ENCODE peak calls at places on chromosomes 13 and 19, in eight cellular contexts. Z is HS-5; R is stimulated activated CD4-positive, alpha-beta T cell treated with anti-CD3 and anti-CD28 coated beads, Interleukin-15, amount 100 ng/mL, for 48 hours; V is T-helper 9 cell; J is astrocyte; K is T-cell; M is HT1080; W is activated CD8-positive, alpha-beta T cell treated with anti-CD3 and anti-CD28 coated beads, Interleukin-2, amount 10 ng/mL, durations not matched to agents 7 days and 5 days. D is an unnamed sample.

GRCh38 chr19:10891360-10892108 is 20.2 kb downstream of the CARM1 start:
- DNase-seq in Z (no peak), R (no peak), V (no peak), J (no peak), K (no peak), M (no peak), W (no peak), D (no peak)

GRCh38 chr13:106818971-106819370 is 251.0 kb upstream of the ARGLU1 start:
- DNase-seq in Z (no peak), R (no peak), V (no peak), J (no peak), K (no peak), M (no peak), W (no peak), D (no peak)

GRCh38 chr13:72163671-72164070 is 296.7 kb upstream of the DACH1 start:
- DNase-seq in Z (no peak), R (no peak), V (no peak), J (peak; percentile 31), K (no peak), M (peak; percentile 34), W (no peak), D (peak; percentile 45)

GRCh38 chr13:51832471-51833152 is 12.4 kb downstream of the TMEM272 start:
- DNase-seq in Z (no peak), R (no peak), V (peak; percentile 40), J (no peak), K (peak; percentile 60), M (peak; percentile 23), W (peak; percentile 69), D (peak; percentile 30)

GRCh38 chr13:103002279-103002678 is 63.9 kb downstream of the SLC10A2 start:
- DNase-seq in Z (no peak), R (no peak), V (no peak), J (no peak), K (no peak), M (no peak), W (no peak), D (no peak)

GRCh38 chr13:109654341-109655205 is 131.8 kb downstream of the IRS2 start:
- DNase-seq in Z (no peak), R (no peak), V (no peak), J (no peak), K (no peak), M (no peak), W (no peak), D (no peak)

GRCh38 chr13:50200988-50201387 is 185.7 kb downstream of the KCNRG start:
- DNase-seq in Z (no peak), R (no peak), V (no peak), J (peak; percentile 49), K (no peak), M (no peak), W (no peak), D (no peak)

GRCh38 chr19:16496613-16496983 is 404 bp downstream of the C19orf44 start:
- DNase-seq in Z (peak; percentile 10), R (no peak), V (no peak), J (peak; percentile 56), K (no peak), M (peak; percentile 46), W (no peak), D (peak; percentile 73)

GRCh38 chr19:29878973-29879654 is 62.9 kb upstream of the URI1 start:
- DNase-seq in Z (peak; percentile 32), R (no peak), V (no peak), J (peak; percentile 14), K (no peak), M (peak; percentile 88), W (no peak), D (peak; percentile 76)

GRCh38 chr13:40994581-40995230 is 24.4 kb downstream of the ELF1 start:
- DNase-seq in Z (no peak), R (no peak), V (no peak), J (no peak), K (no peak), M (no peak), W (no peak), D (no peak)

GRCh38 chr19:48442116-48443035 is 3.4 kb upstream of the GRWD1 start:
- DNase-seq in Z (no peak), R (no peak), V (no peak), J (no peak), K (no peak), M (no peak), W (no peak), D (no peak)

GRCh38 chr13:110944968-110945952 is 30.4 kb upstream of the ANKRD10 start:
- DNase-seq in Z (no peak), R (no peak), V (no peak), J (no peak), K (no peak), M (no peak), W (no peak), D (no peak)

GRCh38 chr19:34409189-34410164 is 5.3 kb downstream of the PDCD2L start:
- DNase-seq in Z (no peak), R (no peak), V (no peak), J (no peak), K (no peak), M (no peak), W (no peak), D (no peak)

GRCh38 chr19:48424694-48425219 is 21.0 kb upstream of the GRWD1 start:
- DNase-seq in Z (no peak), R (no peak), V (no peak), J (peak; percentile 73), K (no peak), M (peak; percentile 93), W (no peak), D (peak; percentile 76)

GRCh38 chr13:97141564-97142005 is 80.5 kb upstream of the MBNL2 start:
- DNase-seq in Z (peak; percentile 31), R (peak; percentile 4), V (no peak), J (peak; percentile 85), K (no peak), M (peak; percentile 94), W (no peak), D (peak; percentile 92)

GRCh38 chr19:52453324-52454094 is at the start of gene ZNF578:
- DNase-seq in Z (no peak), R (peak; percentile 69), V (peak; percentile 29), J (peak; percentile 84), K (peak; percentile 64), M (peak; percentile 65), W (peak; percentile 87), D (peak; percentile 82)

GRCh38 chr13:52158629-52159158 is 703 bp downstream of the NEK3 start:
- DNase-seq in Z (no peak), R (no peak), V (no peak), J (peak; percentile 42), K (no peak), M (no peak), W (no peak), D (peak; percentile 57)

GRCh38 chr19:54162241-54162805 is 2.8 kb upstream of the LENG1 start:
- DNase-seq in Z (no peak), R (peak; percentile 79), V (peak; percentile 71), J (peak; percentile 16), K (peak; percentile 74), M (no peak), W (peak; percentile 86), D (peak; percentile 59)

GRCh38 chr19:58021541-58022282 is 12.1 kb upstream of the ZSCAN1 start:
- DNase-seq in Z (no peak), R (peak; percentile 26), V (no peak), J (peak; percentile 18), K (peak; percentile 54), M (peak; percentile 20), W (peak; percentile 60), D (peak; percentile 71)

GRCh38 chr13:23805015-23805583 is 84.1 kb downstream of the MIPEP start:
- DNase-seq in Z (no peak), R (no peak), V (no peak), J (no peak), K (no peak), M (no peak), W (no peak), D (no peak)

GRCh38 chr13:29754486-29754806 is 96.0 kb downstream of the UBL3 start:
- DNase-seq in Z (no peak), R (no peak), V (no peak), J (peak; percentile 60), K (no peak), M (peak; percentile 42), W (no peak), D (peak; percentile 39)

GRCh38 chr19:44712864-44713515 is 14.0 kb downstream of the CEACAM16 start:
- DNase-seq in Z (no peak), R (no peak), V (no peak), J (no peak), K (no peak), M (no peak), W (no peak), D (peak; percentile 26)

GRCh38 chr13:110485604-110486003 is 75.9 kb downstream of the RAB20 start:
- DNase-seq in Z (no peak), R (no peak), V (no peak), J (peak; percentile 57), K (no peak), M (no peak), W (no peak), D (no peak)

GRCh38 chr19:13964776-13965175 is 12.5 kb downstream of the DCAF15 start:
- DNase-seq in Z (no peak), R (no peak), V (no peak), J (peak; percentile 25), K (no peak), M (peak; percentile 54), W (no peak), D (peak; percentile 70)

GRCh38 chr19:39918183-39918651 is 16.2 kb downstream of the FCGBP start:
- DNase-seq in Z (no peak), R (no peak), V (no peak), J (no peak), K (no peak), M (no peak), W (no peak), D (no peak)

GRCh38 chr13:35724480-35724879 is 248.0 kb upstream of the MAB21L1 start:
- DNase-seq in Z (no peak), R (no peak), V (no peak), J (no peak), K (no peak), M (no peak), W (no peak), D (no peak)

GRCh38 chr13:87052731-87053130 is 618.4 kb upstream of the SLITRK5 start:
- DNase-seq in Z (peak; percentile 6), R (no peak), V (no peak), J (peak; percentile 56), K (no peak), M (peak; percentile 62), W (no peak), D (peak; percentile 57)

GRCh38 chr13:45472171-45472705 is 7.5 kb downstream of the COG3 start:
- DNase-seq in Z (no peak), R (no peak), V (no peak), J (peak; percentile 10), K (no peak), M (no peak), W (no peak), D (no peak)

GRCh38 chr13:98875146-98875729 is 102.6 kb downstream of the DOCK9 start:
- DNase-seq in Z (no peak), R (no peak), V (no peak), J (no peak), K (no peak), M (no peak), W (no peak), D (no peak)

GRCh38 chr19:46324277-46324676 is 22.6 kb upstream of the PPP5C start:
- DNase-seq in Z (no peak), R (no peak), V (no peak), J (no peak), K (no peak), M (no peak), W (no peak), D (no peak)

GRCh38 chr19:44677019-44677809 is 5.9 kb downstream of the CEACAM19 start:
- DNase-seq in Z (peak; percentile 66), R (no peak), V (no peak), J (peak; percentile 73), K (no peak), M (peak; percentile 73), W (no peak), D (peak; percentile 83)

GRCh38 chr13:113729329-113730019 is 29.6 kb upstream of the TMEM255B start:
- DNase-seq in Z (no peak), R (no peak), V (no peak), J (no peak), K (no peak), M (no peak), W (no peak), D (no peak)

GRCh38 chr19:43634516-43634876 is 5.2 kb downstream of the CADM4 start:
- DNase-seq in Z (no peak), R (no peak), V (no peak), J (no peak), K (no peak), M (no peak), W (no peak), D (no peak)

GRCh38 chr19:35587326-35587725 is 1.4 kb downstream of the PMIS2 start:
- DNase-seq in Z (no peak), R (no peak), V (no peak), J (no peak), K (no peak), M (no peak), W (no peak), D (no peak)

D was measured in ELR.